ENCODE peak calls at places on chromosomes 4 and X, in nine cellular contexts. K is BJ, W is fibroblast of lung, Y is lower leg skin, O is Peyer's patch, Z is nephron progenitor cell, F is psoas muscle, L is uterus, S is adrenal gland. V is an unnamed sample.

GRCh38 chr4:70855464-70855863 is 15.8 kb upstream of the GRSF1 start:
- DNase-seq in F (no peak), L (no peak), Y (no peak), W (peak; percentile 74), O (no peak), S (no peak), Z (no peak), K (no peak), V (no peak)

GRCh38 chr4:163391756-163392155 is 48.1 kb downstream of the NPY5R start:
- DNase-seq in K (no peak), L (no peak), S (no peak), Y (no peak), Z (no peak), W (no peak), F (no peak), O (no peak), V (no peak)

GRCh38 chr4:145531193-145531592 is 49.5 kb downstream of the SMAD1 start:
- DNase-seq in Y (no peak), O (no peak), W (no peak), S (peak; percentile 59), K (no peak), L (no peak), F (peak; percentile 61), Z (no peak), V (no peak)

GRCh38 chrX:153818571-153819397 is 11.6 kb downstream of the PDZD4 start:
- DNase-seq in O (peak; percentile 56), S (no peak), F (peak; percentile 61), Z (peak; percentile 79), L (no peak), W (no peak), Y (no peak), K (no peak), V (peak; percentile 48)

GRCh38 chr4:148445903-148446261 is 3.7 kb upstream of the NR3C2 start:
- DNase-seq in F (no peak), L (no peak), Y (no peak), K (no peak), O (no peak), S (no peak), W (no peak), Z (no peak), V (peak; percentile 58)

GRCh38 chr4:139014391-139015268 is 951 bp upstream of the NOCT start:
- DNase-seq in W (peak; percentile 96), F (no peak), S (peak; percentile 65), Y (no peak), L (peak; percentile 39), O (no peak), Z (no peak), K (peak; percentile 88), V (peak; percentile 65)

GRCh38 chrX:53088136-53088974 is 5.6 kb upstream of the KANTR start:
- DNase-seq in W (peak; percentile 85), Y (peak; percentile 95), F (peak; percentile 88), K (no peak), S (peak; percentile 95), O (peak; percentile 91), Z (peak; percentile 77), L (peak; percentile 92), V (peak; percentile 89)

GRCh38 chr4:3440011-3440410 is 1.8 kb upstream of the HGFAC start:
- DNase-seq in Z (no peak), L (no peak), S (no peak), O (no peak), Y (no peak), K (no peak), F (peak; percentile 41), W (no peak), V (no peak)

GRCh38 chr4:119014658-119015057 is 121.0 kb upstream of the MYOZ2 start:
- DNase-seq in F (no peak), K (no peak), L (no peak), Z (no peak), S (no peak), O (no peak), Y (no peak), W (no peak), V (no peak)

GRCh38 chr4:116489739-116490138 is 595.6 kb downstream of the TRAM1L1 start:
- DNase-seq in K (no peak), S (no peak), Z (no peak), Y (no peak), O (no peak), L (no peak), W (no peak), F (no peak), V (no peak)

GRCh38 chr4:127709456-127709855 is 20.7 kb upstream of the SLC25A31 start:
- DNase-seq in O (no peak), L (no peak), Y (no peak), W (peak; percentile 56), Z (no peak), K (no peak), F (no peak), S (no peak), V (no peak)

GRCh38 chr4:124334119-124334518 is 378.4 kb downstream of the ANKRD50 start:
- DNase-seq in Y (no peak), W (peak; percentile 77), K (peak; percentile 48), Z (peak; percentile 20), S (peak; percentile 59), F (no peak), L (no peak), O (no peak), V (peak; percentile 39)

GRCh38 chr4:10108818-10109783 is 7.5 kb downstream of the WDR1 start:
- DNase-seq in O (peak; percentile 73), L (peak; percentile 60), S (no peak), W (peak; percentile 68), K (no peak), Z (no peak), F (no peak), Y (no peak), V (peak; percentile 80)

GRCh38 chr4:183789657-183790056 is 115.5 kb upstream of the STOX2 start:
- DNase-seq in Z (no peak), W (no peak), F (no peak), Y (no peak), O (no peak), L (no peak), S (no peak), K (no peak), V (no peak)

GRCh38 chrX:28586891-28587635 is at the start of gene IL1RAPL1:
- DNase-seq in O (no peak), S (no peak), L (no peak), K (peak; percentile 8), W (peak; percentile 80), Y (no peak), Z (peak; percentile 20), F (no peak), V (no peak)

GRCh38 chrX:42422961-42423360 is 355.0 kb downstream of the PPP1R2C start:
- DNase-seq in F (no peak), L (no peak), Y (no peak), Z (no peak), O (no peak), W (no peak), S (no peak), K (no peak), V (no peak)

GRCh38 chrX:107542500-107542899 is 85.8 kb upstream of the PRPS1 start:
- DNase-seq in O (no peak), Z (no peak), F (no peak), W (peak; percentile 51), K (no peak), S (no peak), L (no peak), Y (no peak), V (no peak)

GRCh38 chr4:156838761-156839160 is 132.8 kb downstream of the PDGFC start:
- DNase-seq in L (no peak), Z (no peak), W (peak; percentile 36), O (no peak), Y (no peak), F (no peak), K (no peak), S (no peak), V (no peak)

GRCh38 chrX:5575407-5575806 is 653.3 kb downstream of the NLGN4X start:
- DNase-seq in F (no peak), Y (no peak), Z (no peak), L (no peak), S (no peak), O (no peak), K (no peak), W (no peak), V (no peak)

GRCh38 chr4:8410641-8411271 is 29.8 kb downstream of the ACOX3 start:
- DNase-seq in W (peak; percentile 40), K (no peak), S (no peak), O (peak; percentile 66), Z (peak; percentile 83), Y (no peak), F (peak; percentile 78), L (peak; percentile 59), V (no peak)

GRCh38 chrX:4550018-4550417 is 836.6 kb upstream of the PRKX start:
- DNase-seq in S (no peak), W (no peak), O (no peak), K (no peak), F (no peak), L (no peak), Z (no peak), Y (no peak), V (no peak)
- TF ChIP-seq CTCF in S (no peak), W (no peak), O (no peak), K (no peak), F (no peak), L (no peak), Z (peak; percentile 11), Y (no peak), V (no peak)

GRCh38 chrX:36683507-36683906 is 324.7 kb upstream of the FAM47C start:
- DNase-seq in Y (no peak), W (no peak), K (no peak), Z (no peak), S (no peak), F (no peak), O (no peak), L (no peak), V (no peak)

DNA sequence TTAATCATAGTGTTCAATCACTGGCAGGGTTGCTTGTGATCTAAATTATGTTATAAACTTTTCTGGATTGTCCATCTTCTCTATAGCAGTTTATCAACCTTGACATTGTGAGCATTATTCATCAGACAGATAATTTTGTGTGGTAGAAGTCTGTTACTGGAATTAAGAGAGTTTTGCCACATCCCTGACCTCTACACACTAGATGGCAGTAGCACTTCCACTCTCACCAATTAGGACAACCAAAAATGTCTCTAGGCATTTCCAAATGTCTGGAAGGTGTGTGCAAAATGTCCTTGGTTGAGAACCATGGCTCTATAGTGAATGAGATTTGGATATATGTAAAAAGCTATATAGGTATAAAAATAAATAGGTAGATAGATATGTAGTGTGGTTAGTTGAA is 324.1 kb upstream of the FAM47C start:
- DNase-seq in Z (no peak), S (no peak), O (no peak), Y (no peak), L (no peak), W (no peak), F (no peak), K (no peak), V (no peak)
- TF ChIP-seq CTCF in Z (no peak), S (no peak), O (no peak), Y (no peak), L (no peak), W (no peak), F (no peak), K (no peak), V (no peak)

GRCh38 chrX:84909151-84909550 is 94.5 kb upstream of the APOOL start:
- DNase-seq in F (no peak), L (no peak), W (no peak), K (no peak), O (no peak), Y (no peak), Z (no peak), S (no peak), V (no peak)

GRCh38 chrX:84907324-84907946 is 96.2 kb upstream of the APOOL start:
- DNase-seq in Y (no peak), Z (no peak), S (no peak), L (no peak), F (no peak), O (no peak), K (no peak), W (peak; percentile 0), V (no peak)
- TF ChIP-seq CTCF in Y (no peak), Z (peak; percentile 27), S (peak; percentile 16), L (peak; percentile 22), F (peak; percentile 20), O (no peak), K (peak; percentile 23), W (no peak), V (no peak)

GRCh38 chr4:28686618-28687017 is 1826.0 kb downstream of the STIM2 start:
- DNase-seq in W (peak; percentile 9), L (no peak), Y (no peak), F (no peak), K (no peak), Z (peak; percentile 39), S (peak; percentile 55), O (no peak), V (peak; percentile 14)
- TF ChIP-seq CTCF in W (peak; percentile 18), L (no peak), Y (no peak), F (no peak), K (peak; percentile 45), Z (peak; percentile 46), S (no peak), O (no peak), V (no peak)